ENCODE peak calls at places on chromosomes 4 and X, in ten cellular contexts. L, A, F, V, B, J, C, X, K and H are unnamed samples.

GRCh38 chr4:80926446-80926845 is 104.1 kb upstream of the BMP3 start:
- DNase-seq in C (peak; percentile 45), F (no peak), V (no peak), L (no peak), K (no peak), J (no peak), B (no peak), A (no peak), X (no peak), H (no peak)

GRCh38 chr4:41569957-41570356 is 32.0 kb downstream of the LIMCH1 start:
- DNase-seq in A (peak; percentile 33), C (no peak), X (no peak), K (no peak), B (peak; percentile 8), V (no peak), F (no peak), J (no peak), L (no peak), H (no peak)

GRCh38 chr4:130393246-130394041 is 1297.5 kb downstream of the C4orf33 start:
- DNase-seq in L (no peak), V (no peak), J (no peak), B (no peak), C (no peak), F (no peak), K (no peak), X (no peak), A (no peak), H (no peak)

GRCh38 chr4:112296949-112297483 is at the start of gene ALPK1:
- DNase-seq in C (peak; percentile 72), K (no peak), J (peak; percentile 69), A (no peak), L (no peak), V (no peak), X (no peak), F (no peak), B (no peak), H (peak; percentile 41)

GRCh38 chr4:112029642-112030235 is 115.5 kb upstream of the FAM241A start:
- DNase-seq in L (no peak), B (peak; percentile 14), V (no peak), C (no peak), J (no peak), K (no peak), A (no peak), F (no peak), X (no peak), H (no peak)

GRCh38 chrX:151609222-151609621 is 45.7 kb downstream of the PASD1 start:
- DNase-seq in B (no peak), A (no peak), V (no peak), F (no peak), J (no peak), K (no peak), L (no peak), C (no peak), X (no peak), H (no peak)

GRCh38 chrX:24838624-24839023 is 144.9 kb downstream of the POLA1 start:
- DNase-seq in A (no peak), L (no peak), K (peak; percentile 7), F (no peak), V (no peak), C (peak; percentile 62), J (peak; percentile 43), B (peak; percentile 52), X (no peak), H (no peak)

GRCh38 chr4:55503164-55503563 is 43.5 kb downstream of the CLOCK start:
- DNase-seq in C (peak; percentile 85), B (no peak), J (peak; percentile 21), X (no peak), V (no peak), A (no peak), L (no peak), K (no peak), F (no peak), H (no peak)

GRCh38 chrX:115949900-115950822 is 220.4 kb upstream of the AGTR2 start:
- DNase-seq in F (no peak), J (no peak), X (peak; percentile 69), B (peak; percentile 64), C (peak; percentile 35), K (no peak), V (no peak), L (no peak), A (no peak), H (no peak)

GRCh38 chr4:118683513-118683912 is 1.7 kb upstream of the METTL14 start:
- DNase-seq in J (peak; percentile 43), A (no peak), X (peak; percentile 46), B (no peak), L (no peak), C (peak; percentile 27), F (no peak), K (no peak), V (no peak), H (no peak)

DNA sequence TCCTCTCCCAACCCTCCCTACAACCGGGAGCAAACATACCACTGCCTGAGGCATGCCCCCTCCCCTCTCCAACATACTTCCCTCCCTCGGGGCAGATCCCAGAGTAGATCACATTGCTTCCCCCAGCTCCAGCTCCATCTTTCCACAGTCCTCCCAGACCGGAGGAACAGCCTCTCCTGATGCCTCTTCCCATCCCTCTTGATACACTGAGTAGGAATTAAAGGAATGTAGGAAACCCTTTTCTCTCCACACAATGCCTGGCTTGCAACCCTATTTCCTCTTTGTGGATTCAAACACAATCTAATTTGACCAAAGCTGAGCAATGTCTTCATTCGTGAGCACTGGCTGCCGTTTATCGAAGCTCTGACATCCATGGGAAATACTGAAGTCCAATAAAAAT is 339.8 kb downstream of the BCOR start:
- DNase-seq in X (no peak), J (no peak), F (no peak), K (no peak), V (no peak), C (no peak), B (peak; percentile 21), L (no peak), A (no peak), H (no peak)
- H3K4me1 ChIP-seq in X (peaks cover 2% of the 10 kb centered on the region), J (peaks cover 15% of the 10 kb centered on the region), F (peaks cover 61% of the 10 kb centered on the region), K (no peaks in the 10 kb centered on the region), V (no peaks in the 10 kb centered on the region), C (peaks cover 22% of the 10 kb centered on the region), B (peaks cover 17% of the 10 kb centered on the region), L (peaks cover 5% of the 10 kb centered on the region), A (peaks cover 3% of the 10 kb centered on the region), H (no peaks in the 10 kb centered on the region)

GRCh38 chrX:154401045-154401799 is 3.0 kb downstream of the RPL10 start:
- DNase-seq in B (no peak), A (no peak), X (peak; percentile 66), C (peak; percentile 30), F (no peak), L (no peak), J (peak; percentile 67), K (peak; percentile 28), V (no peak), H (no peak)

GRCh38 chrX:154402622-154403127 is 4.5 kb downstream of the RPL10 start:
- DNase-seq in V (no peak), X (no peak), K (no peak), C (no peak), F (no peak), J (no peak), A (no peak), B (no peak), L (no peak), H (no peak)

GRCh38 chrX:154403192-154403591 is 5.0 kb downstream of the RPL10 start:
- DNase-seq in C (no peak), L (no peak), A (no peak), J (no peak), B (no peak), F (no peak), X (no peak), V (no peak), K (no peak), H (no peak)

GRCh38 chrX:154403858-154404257 is 5.2 kb downstream of the DNASE1L1 start:
- DNase-seq in L (no peak), B (no peak), V (no peak), J (no peak), X (no peak), K (no peak), A (no peak), C (no peak), F (no peak), H (no peak)

DNA sequence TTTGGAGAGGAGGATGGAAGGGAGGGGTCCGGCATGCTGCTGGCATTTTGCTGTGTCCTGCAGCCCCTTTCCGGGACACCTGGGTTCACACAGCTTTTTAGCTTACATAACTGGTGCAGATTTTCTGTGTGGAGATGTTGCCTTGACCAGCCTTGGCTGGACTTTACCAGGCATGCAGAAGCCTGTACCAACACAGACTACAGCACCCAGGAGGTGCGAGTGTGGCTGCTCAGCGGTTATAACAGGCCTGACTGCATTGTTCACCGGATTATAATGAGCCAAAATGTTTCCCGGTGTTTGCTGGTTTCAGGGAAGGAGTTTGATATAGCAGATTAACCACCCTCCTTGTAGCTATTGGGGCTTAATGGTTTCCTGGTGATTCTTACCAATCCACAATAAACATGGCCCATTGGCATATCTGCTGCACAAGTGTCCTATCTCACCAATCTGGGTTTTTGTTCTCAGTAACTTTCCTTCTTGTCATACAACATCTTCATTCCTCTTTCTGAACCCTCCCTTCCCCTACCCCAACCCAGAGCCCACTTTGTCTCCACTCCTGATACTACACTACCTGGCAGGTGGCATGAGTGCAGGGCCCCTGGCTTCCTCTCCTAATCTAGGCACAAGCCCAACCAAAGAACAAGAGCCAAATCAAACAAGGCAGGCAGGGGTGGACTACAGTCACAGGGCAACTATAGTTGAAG is 3.9 kb downstream of the RPL10 start:
- DNase-seq in L (no peak), K (no peak), X (no peak), J (no peak), B (no peak), F (no peak), A (no peak), V (no peak), C (peak; percentile 44), H (no peak)
- H3K27ac ChIP-seq in L (no peak overlapping the region), K (peak overlapping the region; percentile 10), X (no peak overlapping the region), J (peak overlapping the region; percentile 36), B (no peak overlapping the region), F (no peak overlapping the region), A (no peak overlapping the region), V (no peak overlapping the region), C (no peak overlapping the region), H (no peak overlapping the region)

DNA sequence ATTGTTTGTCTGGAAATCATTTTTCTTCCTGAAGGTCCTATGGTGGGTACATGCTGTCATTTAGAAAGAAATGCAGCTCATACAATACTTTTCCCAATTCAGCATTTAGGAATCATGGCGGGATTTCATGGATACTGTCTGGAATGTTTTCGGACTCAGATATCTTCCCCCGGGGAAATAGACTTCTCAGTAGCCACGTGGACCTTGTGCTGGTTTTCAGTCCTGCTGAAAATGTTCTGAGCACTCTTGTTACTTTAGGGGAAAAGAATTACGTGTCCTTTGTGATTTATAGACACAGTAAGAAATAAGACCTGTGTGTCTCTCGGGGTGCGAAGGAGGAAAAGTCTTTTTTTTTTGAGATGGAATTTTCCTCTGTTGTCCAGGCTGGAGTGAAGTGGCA is 3.8 kb downstream of the CD99 start:
- DNase-seq in V (no peak), F (no peak), L (no peak), K (no peak), B (no peak), A (no peak), X (no peak), J (no peak), C (no peak), H (no peak)
- H3K4me1 ChIP-seq in V (peaks cover 75% of the 10 kb centered on the region), F (peaks cover 62% of the 10 kb centered on the region), L (peaks cover 71% of the 10 kb centered on the region), K (peaks cover 74% of the 10 kb centered on the region), B (peaks cover 6% of the 10 kb centered on the region), A (peaks cover 58% of the 10 kb centered on the region), X (no peaks in the 10 kb centered on the region), J (peaks cover 28% of the 10 kb centered on the region), C (peaks cover 37% of the 10 kb centered on the region), H (peaks cover 68% of the 10 kb centered on the region)

DNA sequence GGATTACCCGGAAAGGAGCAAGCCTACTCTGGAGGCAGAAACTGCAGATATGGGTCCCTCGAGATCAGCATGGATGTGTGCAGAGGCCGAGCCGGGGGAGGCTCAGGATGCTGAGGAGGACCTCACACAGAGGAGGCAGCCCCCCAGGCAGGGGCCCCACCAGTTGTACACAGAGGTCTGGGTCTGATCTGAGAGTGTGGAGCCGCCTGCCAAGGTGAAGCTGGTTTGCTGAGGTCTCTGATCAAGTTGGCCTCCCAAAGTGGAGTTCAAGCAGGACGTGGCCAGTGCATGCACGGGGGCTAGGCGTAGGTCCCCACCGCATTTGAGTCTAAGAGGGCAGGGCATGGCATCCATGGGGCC is 35.0 kb downstream of the ACOX3 start:
- DNase-seq in F (no peak), J (no peak), B (no peak), C (no peak), V (no peak), L (no peak), A (no peak), X (no peak), K (no peak), H (no peak)
- H3K27ac ChIP-seq in F (no peak overlapping the region), J (no peak overlapping the region), B (no peak overlapping the region), C (no peak overlapping the region), V (no peak overlapping the region), L (no peak overlapping the region), A (peak overlapping the region; percentile 83), X (no peak overlapping the region), K (no peak overlapping the region), H (no peak overlapping the region)